ENCODE peak calls at places on chromosome 11, in seven cellular contexts. X is uterus, R is left lung, L is PC-9, Q is bronchial epithelial cell, G is psoas muscle, J is neural progenitor cell. T is an unnamed sample. For H3K36me3, the result is how much of the 10 kb centered on the place peaks cover.

GRCh38 chr11:13346470-13346869 is 68.9 kb downstream of the BMAL1 start:
- DNase-seq in X (no peak), R (no peak), L (no peak), Q (no peak), G (no peak), J (no peak), T (no peak)

GRCh38 chr11:68002575-68002942 is 1.3 kb downstream of the UNC93B1 start:
- DNase-seq in X (no peak), R (no peak), L (no peak), Q (no peak), G (no peak), J (no peak), T (no peak)

GRCh38 chr11:1772270-1773130 is 8.8 kb upstream of the CTSD start:
- DNase-seq in X (peak), R (peak), L (peak), Q (peak), G (peak), J (peak), T (peak)

GRCh38 chr11:45025716-45026492 is 75.2 kb upstream of the TP53I11 start:
- DNase-seq in X (no peak), R (no peak), L (no peak), Q (no peak), G (peak), J (no peak), T (peak)

GRCh38 chr11:78042858-78043257 is 19.8 kb upstream of the KCTD14 start:
- DNase-seq in X (no peak), R (no peak), L (no peak), Q (no peak), G (no peak), J (no peak), T (no peak)

GRCh38 chr11:121931748-121932352 is 184.2 kb downstream of the BLID start:
- DNase-seq in X (no peak), R (no peak), L (no peak), Q (no peak), G (no peak), J (no peak), T (no peak)

GRCh38 chr11:6979365-6979764 is 40.8 kb downstream of the ZNF214 start:
- DNase-seq in X (no peak), R (no peak), L (no peak), Q (peak), G (no peak), J (no peak), T (no peak)

GRCh38 chr11:11845066-11845465 is 3.3 kb downstream of the USP47 start:
- DNase-seq in X (no peak), R (no peak), L (peak), Q (peak), G (no peak), J (no peak), T (no peak)

GRCh38 chr11:35223429-35223828 is 84.5 kb downstream of the CD44 start:
- DNase-seq in X (peak), R (no peak), L (no peak), Q (no peak), G (no peak), J (peak), T (no peak)

GRCh38 chr11:44014968-44015623 is 32.7 kb upstream of the ACCSL start:
- DNase-seq in X (no peak), R (no peak), L (no peak), Q (peak), G (no peak), J (no peak), T (no peak)

GRCh38 chr11:94553938-94554337 is 10.2 kb downstream of the FUT4 start:
- DNase-seq in X (no peak), R (no peak), L (peak), Q (peak), G (no peak), J (no peak), T (no peak)

GRCh38 chr11:78423241-78423640 is 5.6 kb upstream of the GAB2 start:
- DNase-seq in X (no peak), R (no peak), L (no peak), Q (no peak), G (no peak), J (no peak), T (no peak)

GRCh38 chr11:64724863-64725535 is 2.0 kb upstream of the NRXN2 start:
- DNase-seq in X (no peak), R (no peak), L (no peak), Q (no peak), G (no peak), J (no peak), T (no peak)

DNA sequence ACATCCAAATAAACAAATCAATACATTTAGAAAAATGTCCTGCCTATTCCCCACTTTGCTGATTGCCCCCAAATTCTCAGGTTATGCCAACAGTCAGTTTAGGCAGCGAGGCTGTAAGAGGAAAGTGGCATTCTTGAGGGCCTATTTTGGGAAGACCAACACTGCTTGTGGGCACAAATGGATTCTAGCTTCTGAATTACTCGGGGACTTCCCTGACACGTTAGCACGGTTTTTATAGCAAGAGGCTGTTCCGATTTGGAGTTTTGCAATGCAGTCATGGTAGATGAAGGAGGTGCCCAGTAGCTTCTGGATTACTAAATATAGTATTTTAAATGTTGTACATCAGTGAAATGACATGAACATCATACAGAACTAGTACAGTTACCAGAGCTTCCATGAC is 13.1 kb downstream of the RCN1 start:
- DNase-seq in X (no peak), R (no peak), L (no peak), Q (no peak), G (no peak), J (no peak), T (no peak)
- H3K36me3 ChIP-seq in X (under half), R (under half), L (under half), Q (under half), G (under half), J (under half), T (under half)

GRCh38 chr11:70409437-70409836 is 11.1 kb downstream of the CTTN start:
- DNase-seq in X (no peak), R (no peak), L (no peak), Q (no peak), G (no peak), J (no peak), T (no peak)
- H3K36me3 ChIP-seq in X (under half), R (under half), L (half or more), Q (under half), G (under half), J (under half), T (under half)

GRCh38 chr11:133501643-133502535 is 30.4 kb downstream of the OPCML start:
- DNase-seq in X (no peak), R (peak), L (no peak), Q (no peak), G (no peak), J (peak), T (no peak)
- H3K36me3 ChIP-seq in X (under half), R (under half), L (under half), Q (under half), G (under half), J (under half), T (under half)

GRCh38 chr11:75637998-75638397 is 30.8 kb downstream of the MAP6 start:
- DNase-seq in X (no peak), R (no peak), L (no peak), Q (no peak), G (no peak), J (no peak), T (no peak)
- H3K36me3 ChIP-seq in X (under half), R (under half), L (under half), Q (under half), G (under half), J (under half), T (under half)

DNA sequence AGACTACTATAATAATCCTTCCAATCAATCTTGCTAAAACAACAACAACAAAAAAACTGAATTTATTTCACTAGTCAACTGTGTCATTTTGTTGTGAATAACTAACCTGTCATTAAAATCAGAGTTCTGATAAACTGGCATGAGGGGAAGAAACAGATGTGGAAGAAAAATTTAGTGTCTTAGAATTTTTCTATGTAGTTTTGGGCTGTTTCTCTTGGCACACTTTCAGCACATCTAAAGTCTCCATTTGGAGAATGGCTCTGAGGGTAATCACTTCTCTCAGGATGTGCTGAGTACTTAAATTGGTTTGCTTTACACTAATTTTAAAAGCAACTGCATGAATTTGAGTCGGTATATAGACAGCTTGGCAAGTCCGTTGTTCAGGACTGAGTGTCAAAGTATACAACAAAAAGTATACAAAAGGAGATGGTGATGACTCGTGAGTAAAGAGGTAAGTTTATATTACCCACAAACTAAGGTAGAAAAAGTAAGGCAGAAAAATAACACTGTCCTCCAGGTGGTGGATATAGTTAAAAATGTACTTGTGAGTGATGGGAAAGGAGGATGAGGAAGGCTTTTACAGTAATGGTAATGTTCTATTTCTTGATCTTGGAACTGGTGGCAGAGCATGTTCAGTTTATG is 10.2 kb downstream of the HTATIP2 start:
- DNase-seq in X (no peak), R (no peak), L (no peak), Q (no peak), G (no peak), J (no peak), T (no peak)
- H3K36me3 ChIP-seq in X (under half), R (under half), L (under half), Q (under half), G (under half), J (under half), T (under half)

T was measured in CD4-positive, CD25-positive, alpha-beta regulatory T cell.